ENCODE peak calls at places on chromosomes 5 and 9, in six cellular contexts. P is CD4-positive, CD25-positive, alpha-beta regulatory T cell; G is cardiac muscle cell; I is adrenal gland; F is central memory CD4-positive, alpha-beta T cell; B is occipital lobe. N is an unnamed sample.

GRCh38 chr5:133118741-133119140 is 66.9 kb downstream of the HSPA4 start:
- DNase-seq in P (no peak), G (no peak), I (no peak), F (no peak), B (no peak), N (no peak)

GRCh38 chr9:77764894-77765780 is 117.0 kb upstream of the GNA14 start:
- DNase-seq in P (peak; percentile 51), G (no peak), I (no peak), F (no peak), B (no peak), N (no peak)

GRCh38 chr5:106094836-106095235 is 1575.9 kb downstream of the EFNA5 start:
- DNase-seq in P (no peak), G (no peak), I (no peak), F (no peak), B (no peak), N (no peak)

GRCh38 chr9:122695696-122696095 is 20.8 kb downstream of the OR1L3 start:
- DNase-seq in P (no peak), G (no peak), I (no peak), F (no peak), B (no peak), N (no peak)

GRCh38 chr9:38720083-38720755 is at the start of gene FAM240B:
- DNase-seq in P (no peak), G (no peak), I (no peak), F (no peak), B (no peak), N (no peak)

GRCh38 chr9:114461468-114461867 is 43.8 kb downstream of the WHRN start:
- DNase-seq in P (no peak), G (no peak), I (no peak), F (no peak), B (no peak), N (no peak)

GRCh38 chr9:14480561-14480960 is 166.6 kb upstream of the NFIB start:
- DNase-seq in P (no peak), G (no peak), I (no peak), F (no peak), B (no peak), N (no peak)

GRCh38 chr5:157130933-157131332 is 11.7 kb downstream of the MED7 start:
- DNase-seq in P (no peak), G (peak; percentile 62), I (peak; percentile 28), F (no peak), B (no peak), N (no peak)

GRCh38 chr5:16713386-16713928 is 96.7 kb upstream of the RETREG1 start:
- DNase-seq in P (no peak), G (peak; percentile 43), I (no peak), F (no peak), B (peak; percentile 55), N (no peak)

GRCh38 chr5:95966005-95966404 is 4.4 kb upstream of the ELL2 start:
- DNase-seq in P (no peak), G (no peak), I (no peak), F (no peak), B (no peak), N (no peak)

GRCh38 chr5:107875834-107876233 is 205.1 kb upstream of the EFNA5 start:
- DNase-seq in P (no peak), G (no peak), I (no peak), F (no peak), B (no peak), N (no peak)

GRCh38 chr5:37435261-37435660 is 56.1 kb downstream of the WDR70 start:
- DNase-seq in P (no peak), G (no peak), I (no peak), F (no peak), B (no peak), N (no peak)

GRCh38 chr5:140341591-140341990 is 4.8 kb downstream of the HBEGF start:
- DNase-seq in P (no peak), G (no peak), I (no peak), F (no peak), B (peak; percentile 64), N (no peak)

GRCh38 chr5:132767150-132767549 is 9.9 kb downstream of the SEPTIN8 start:
- DNase-seq in P (no peak), G (no peak), I (no peak), F (no peak), B (no peak), N (no peak)

GRCh38 chr9:135884328-135885035 is 22.9 kb downstream of the CAMSAP1 start:
- DNase-seq in P (no peak), G (no peak), I (peak; percentile 70), F (no peak), B (no peak), N (no peak)